ENCODE peak calls at places on chromosomes 5 and 9, in six cellular contexts. One of them, this sample, is unnamed.

GRCh38 chr5:52861368-52861767 is 73.7 kb downstream of the ITGA1 start:
- DNase-seq in AG10803: no peak
- DNase-seq in CD8-positive, alpha-beta memory T cell: no peak
- DNase-seq in heart left ventricle: no peak
- DNase-seq in H1: no peak
- DNase-seq in posterior cingulate gyrus: no peak
- DNase-seq in this sample: no peak

GRCh38 chr9:115035872-115036612 is 81.9 kb downstream of the TNC start:
- DNase-seq in H1: no peak
- DNase-seq in AG10803: peak
- DNase-seq in CD8-positive, alpha-beta memory T cell: no peak
- DNase-seq in heart left ventricle: no peak
- DNase-seq in posterior cingulate gyrus: no peak
- DNase-seq in this sample: no peak

GRCh38 chr5:58198330-58198729 is 261.6 kb downstream of the PLK2 start:
- DNase-seq in posterior cingulate gyrus: no peak
- DNase-seq in heart left ventricle: no peak
- DNase-seq in H1: no peak
- DNase-seq in CD8-positive, alpha-beta memory T cell: no peak
- DNase-seq in AG10803: no peak
- DNase-seq in this sample: no peak

GRCh38 chr5:3335301-3335700 is 260.3 kb upstream of the IRX1 start:
- DNase-seq in heart left ventricle: no peak
- DNase-seq in H1: no peak
- DNase-seq in AG10803: no peak
- DNase-seq in CD8-positive, alpha-beta memory T cell: no peak
- DNase-seq in posterior cingulate gyrus: no peak
- DNase-seq in this sample: no peak

GRCh38 chr5:58998539-58998938 is 415.7 kb downstream of the RAB3C start:
- DNase-seq in AG10803: no peak
- DNase-seq in H1: no peak
- DNase-seq in posterior cingulate gyrus: no peak
- DNase-seq in CD8-positive, alpha-beta memory T cell: no peak
- DNase-seq in heart left ventricle: no peak
- DNase-seq in this sample: no peak

GRCh38 chr5:39428639-39429038 is 3.9 kb upstream of the DAB2 start:
- DNase-seq in posterior cingulate gyrus: no peak
- DNase-seq in heart left ventricle: no peak
- DNase-seq in H1: no peak
- DNase-seq in CD8-positive, alpha-beta memory T cell: no peak
- DNase-seq in AG10803: no peak
- DNase-seq in this sample: no peak

GRCh38 chr5:36948041-36948440 is 71.5 kb downstream of the NIPBL start:
- DNase-seq in H1: no peak
- DNase-seq in heart left ventricle: no peak
- DNase-seq in posterior cingulate gyrus: no peak
- DNase-seq in AG10803: peak
- DNase-seq in CD8-positive, alpha-beta memory T cell: no peak
- DNase-seq in this sample: no peak

GRCh38 chr9:20208951-20209350 is 413.3 kb downstream of the MLLT3 start:
- DNase-seq in heart left ventricle: no peak
- DNase-seq in CD8-positive, alpha-beta memory T cell: no peak
- DNase-seq in H1: no peak
- DNase-seq in posterior cingulate gyrus: no peak
- DNase-seq in AG10803: no peak
- DNase-seq in this sample: no peak

GRCh38 chr5:157714036-157714435 is 17.2 kb upstream of the THG1L start:
- DNase-seq in heart left ventricle: no peak
- DNase-seq in H1: no peak
- DNase-seq in posterior cingulate gyrus: no peak
- DNase-seq in AG10803: no peak
- DNase-seq in CD8-positive, alpha-beta memory T cell: no peak
- DNase-seq in this sample: no peak

GRCh38 chr9:20997503-20998076 is 33.9 kb downstream of the HACD4 start:
- DNase-seq in heart left ventricle: no peak
- DNase-seq in H1: no peak
- DNase-seq in posterior cingulate gyrus: no peak
- DNase-seq in CD8-positive, alpha-beta memory T cell: no peak
- DNase-seq in AG10803: no peak
- DNase-seq in this sample: no peak